ENCODE peak calls at places on chromosome 19, in seven cellular contexts. One of them, this sample, is unnamed.
A peak's percentile ranks its signal among the peaks of the same experiment; 100 is the strongest.

GRCh38 chr19:33174186-33174585 is 19.9 kb upstream of the LRP3 start:
- DNase-seq in ascending aorta: no peak
- DNase-seq in cardiac fibroblast: no peak
- DNase-seq in astrocyte of the spinal cord: no peak
- DNase-seq in SK-N-SH: no peak
- DNase-seq in esophagus squamous epithelium: no peak
- DNase-seq in endothelial cell: no peak
- DNase-seq in this sample: no peak

GRCh38 chr19:41748012-41748411 is 7.3 kb upstream of the CEACAM6 start:
- DNase-seq in ascending aorta: no peak
- DNase-seq in cardiac fibroblast: no peak
- DNase-seq in astrocyte of the spinal cord: no peak
- DNase-seq in SK-N-SH: no peak
- DNase-seq in esophagus squamous epithelium: no peak
- DNase-seq in endothelial cell: no peak
- DNase-seq in this sample: no peak

GRCh38 chr19:12574036-12574435 is 22.8 kb upstream of the ZNF564 start:
- DNase-seq in ascending aorta: no peak
- DNase-seq in cardiac fibroblast: no peak
- DNase-seq in astrocyte of the spinal cord: no peak
- DNase-seq in SK-N-SH: no peak
- DNase-seq in esophagus squamous epithelium: no peak
- DNase-seq in endothelial cell: no peak
- DNase-seq in this sample: no peak

GRCh38 chr19:48543121-48543710 is 8.8 kb upstream of the SULT2B1 start:
- DNase-seq in ascending aorta: no peak
- DNase-seq in cardiac fibroblast: peak; percentile 73
- DNase-seq in astrocyte of the spinal cord: peak; percentile 8
- DNase-seq in SK-N-SH: no peak
- DNase-seq in esophagus squamous epithelium: no peak
- DNase-seq in endothelial cell: no peak
- DNase-seq in this sample: peak; percentile 84

GRCh38 chr19:38617764-38618589 is at the start of gene MAP4K1:
- DNase-seq in ascending aorta: no peak
- DNase-seq in cardiac fibroblast: no peak
- DNase-seq in astrocyte of the spinal cord: no peak
- DNase-seq in SK-N-SH: no peak
- DNase-seq in esophagus squamous epithelium: peak; percentile 54
- DNase-seq in endothelial cell: no peak
- DNase-seq in this sample: peak; percentile 86

GRCh38 chr19:49114630-49115363 is 627 bp downstream of the LIN7B start:
- DNase-seq in ascending aorta: no peak
- DNase-seq in cardiac fibroblast: peak; percentile 39
- DNase-seq in astrocyte of the spinal cord: peak; percentile 57
- DNase-seq in SK-N-SH: peak; percentile 72
- DNase-seq in esophagus squamous epithelium: no peak
- DNase-seq in endothelial cell: peak; percentile 56
- DNase-seq in this sample: peak; percentile 90

GRCh38 chr19:6068711-6069110 is 41.6 kb downstream of the RFX2 start:
- DNase-seq in ascending aorta: no peak
- DNase-seq in cardiac fibroblast: no peak
- DNase-seq in astrocyte of the spinal cord: no peak
- DNase-seq in SK-N-SH: no peak
- DNase-seq in esophagus squamous epithelium: no peak
- DNase-seq in endothelial cell: no peak
- DNase-seq in this sample: peak; percentile 38

GRCh38 chr19:639251-640155 is at the start of gene FGF22:
- DNase-seq in ascending aorta: peak; percentile 72
- DNase-seq in cardiac fibroblast: peak; percentile 82
- DNase-seq in astrocyte of the spinal cord: peak; percentile 86
- DNase-seq in SK-N-SH: peak; percentile 100
- DNase-seq in esophagus squamous epithelium: peak; percentile 63
- DNase-seq in endothelial cell: peak; percentile 96
- DNase-seq in this sample: peak; percentile 97

GRCh38 chr19:39566064-39566463 is 26.1 kb upstream of the EID2 start:
- DNase-seq in ascending aorta: no peak
- DNase-seq in cardiac fibroblast: peak; percentile 6
- DNase-seq in astrocyte of the spinal cord: no peak
- DNase-seq in SK-N-SH: no peak
- DNase-seq in esophagus squamous epithelium: no peak
- DNase-seq in endothelial cell: no peak
- DNase-seq in this sample: no peak

GRCh38 chr19:9498183-9498902 is at the start of gene ZNF560:
- DNase-seq in ascending aorta: no peak
- DNase-seq in cardiac fibroblast: peak; percentile 67
- DNase-seq in astrocyte of the spinal cord: peak; percentile 15
- DNase-seq in SK-N-SH: peak; percentile 56
- DNase-seq in esophagus squamous epithelium: no peak
- DNase-seq in endothelial cell: no peak
- DNase-seq in this sample: no peak

GRCh38 chr19:28530406-28531035 is 682.4 kb downstream of the UQCRFS1 start:
- DNase-seq in ascending aorta: no peak
- DNase-seq in cardiac fibroblast: no peak
- DNase-seq in astrocyte of the spinal cord: no peak
- DNase-seq in SK-N-SH: no peak
- DNase-seq in esophagus squamous epithelium: no peak
- DNase-seq in endothelial cell: no peak
- DNase-seq in this sample: no peak

GRCh38 chr19:2154587-2155075 is 3.3 kb upstream of the AP3D1 start:
- DNase-seq in ascending aorta: no peak
- DNase-seq in cardiac fibroblast: peak; percentile 48
- DNase-seq in astrocyte of the spinal cord: peak; percentile 21
- DNase-seq in SK-N-SH: no peak
- DNase-seq in esophagus squamous epithelium: no peak
- DNase-seq in endothelial cell: no peak
- DNase-seq in this sample: no peak

GRCh38 chr19:51036519-51036918 is 1.7 kb upstream of the KLK12 start:
- DNase-seq in ascending aorta: no peak
- DNase-seq in cardiac fibroblast: no peak
- DNase-seq in astrocyte of the spinal cord: no peak
- DNase-seq in SK-N-SH: no peak
- DNase-seq in esophagus squamous epithelium: no peak
- DNase-seq in endothelial cell: no peak
- DNase-seq in this sample: no peak

GRCh38 chr19:13946414-13946813 is 5.9 kb upstream of the DCAF15 start:
- DNase-seq in ascending aorta: no peak
- DNase-seq in cardiac fibroblast: no peak
- DNase-seq in astrocyte of the spinal cord: no peak
- DNase-seq in SK-N-SH: no peak
- DNase-seq in esophagus squamous epithelium: no peak
- DNase-seq in endothelial cell: no peak
- DNase-seq in this sample: no peak

GRCh38 chr19:47436712-47437401 is 17.5 kb upstream of the MEIS3 start:
- DNase-seq in ascending aorta: no peak
- DNase-seq in cardiac fibroblast: peak; percentile 72
- DNase-seq in astrocyte of the spinal cord: peak; percentile 46
- DNase-seq in SK-N-SH: peak; percentile 86
- DNase-seq in esophagus squamous epithelium: no peak
- DNase-seq in endothelial cell: peak; percentile 86
- DNase-seq in this sample: peak; percentile 87

GRCh38 chr19:30085394-30085793 is 143.4 kb downstream of the URI1 start:
- DNase-seq in ascending aorta: no peak
- DNase-seq in cardiac fibroblast: no peak
- DNase-seq in astrocyte of the spinal cord: no peak
- DNase-seq in SK-N-SH: peak; percentile 67
- DNase-seq in esophagus squamous epithelium: no peak
- DNase-seq in endothelial cell: peak; percentile 15
- DNase-seq in this sample: peak; percentile 61
- TF ChIP-seq CTCF in ascending aorta: no peak
- TF ChIP-seq CTCF in cardiac fibroblast: no peak
- TF ChIP-seq CTCF in astrocyte of the spinal cord: no peak
- TF ChIP-seq CTCF in SK-N-SH: no peak
- TF ChIP-seq CTCF in esophagus squamous epithelium: no peak
- TF ChIP-seq CTCF in endothelial cell: no peak
- TF ChIP-seq CTCF in this sample: no peak

DNA sequence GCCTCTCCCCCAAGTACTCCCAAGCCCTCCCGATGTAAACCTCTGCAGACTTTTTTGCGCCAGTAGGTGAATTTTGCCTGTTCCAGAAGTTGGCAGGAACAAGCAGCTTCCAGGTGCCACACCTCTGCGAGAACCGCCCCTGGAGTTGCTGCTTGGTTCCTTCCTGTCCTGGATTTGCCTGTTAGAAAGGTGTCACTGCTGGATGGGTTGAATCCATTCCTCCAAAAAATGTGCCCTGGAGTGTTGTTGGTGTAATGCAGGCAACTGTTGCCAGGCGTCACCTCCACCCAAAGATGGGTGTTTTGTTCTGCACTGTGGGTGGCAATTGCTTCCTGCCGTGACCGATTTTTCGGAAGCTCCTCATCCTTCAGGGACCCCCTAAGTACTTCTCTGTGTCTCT is 5.7 kb downstream of the PGPEP1 start:
- DNase-seq in ascending aorta: no peak
- DNase-seq in cardiac fibroblast: no peak
- DNase-seq in astrocyte of the spinal cord: no peak
- DNase-seq in SK-N-SH: no peak
- DNase-seq in esophagus squamous epithelium: no peak
- DNase-seq in endothelial cell: no peak
- DNase-seq in this sample: no peak
- TF ChIP-seq CTCF in ascending aorta: no peak
- TF ChIP-seq CTCF in cardiac fibroblast: no peak
- TF ChIP-seq CTCF in astrocyte of the spinal cord: no peak
- TF ChIP-seq CTCF in SK-N-SH: no peak
- TF ChIP-seq CTCF in esophagus squamous epithelium: peak; percentile 22
- TF ChIP-seq CTCF in endothelial cell: no peak
- TF ChIP-seq CTCF in this sample: no peak

DNA sequence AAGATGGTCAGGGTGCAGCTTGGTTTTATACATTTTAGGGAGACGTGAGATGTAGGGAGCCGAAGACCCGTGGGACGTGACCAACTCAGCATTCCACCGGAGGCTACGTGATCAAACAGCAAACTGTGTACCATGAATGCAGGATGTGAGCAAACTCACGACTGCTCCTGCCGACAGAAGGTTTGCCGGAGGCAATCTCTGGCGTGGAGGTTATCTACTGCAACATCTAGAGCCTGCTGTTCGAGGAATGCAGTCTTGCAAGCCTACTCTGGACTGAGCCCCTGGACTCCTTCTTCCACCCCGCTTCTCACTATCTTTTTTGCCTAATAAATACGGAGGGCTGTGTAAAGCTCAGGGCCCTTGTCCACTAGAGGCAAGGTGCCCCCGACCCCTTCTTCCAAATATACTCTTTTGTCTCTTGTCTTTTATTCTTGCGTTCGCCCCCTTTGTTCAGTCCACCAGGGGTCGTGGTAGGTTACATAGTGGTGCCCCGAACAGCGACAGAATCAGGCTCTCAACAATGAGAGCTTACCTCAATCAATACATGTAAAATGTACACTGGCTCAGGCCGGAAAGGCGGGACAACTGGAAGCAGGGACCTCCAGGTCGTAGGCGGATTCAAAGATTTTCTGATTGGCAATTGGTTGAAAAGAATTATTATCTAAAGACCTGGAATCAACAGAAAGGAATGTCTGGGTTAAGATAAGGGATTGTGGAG is 8.9 kb upstream of the OR1I1 start:
- DNase-seq in ascending aorta: no peak
- DNase-seq in cardiac fibroblast: peak; percentile 2
- DNase-seq in astrocyte of the spinal cord: no peak
- DNase-seq in SK-N-SH: no peak
- DNase-seq in esophagus squamous epithelium: no peak
- DNase-seq in endothelial cell: peak; percentile 7
- DNase-seq in this sample: no peak
- TF ChIP-seq CTCF in ascending aorta: no peak
- TF ChIP-seq CTCF in cardiac fibroblast: no peak
- TF ChIP-seq CTCF in astrocyte of the spinal cord: no peak
- TF ChIP-seq CTCF in SK-N-SH: peak; percentile 34
- TF ChIP-seq CTCF in esophagus squamous epithelium: no peak
- TF ChIP-seq CTCF in endothelial cell: no peak
- TF ChIP-seq CTCF in this sample: no peak

GRCh38 chr19:55677572-55678028 is 2.6 kb downstream of the EPN1 start:
- DNase-seq in ascending aorta: no peak
- DNase-seq in cardiac fibroblast: no peak
- DNase-seq in astrocyte of the spinal cord: no peak
- DNase-seq in SK-N-SH: no peak
- DNase-seq in esophagus squamous epithelium: no peak
- DNase-seq in endothelial cell: peak; percentile 45
- DNase-seq in this sample: peak; percentile 53

GRCh38 chr19:55675661-55676354 is 782 bp downstream of the EPN1 start:
- DNase-seq in ascending aorta: no peak
- DNase-seq in cardiac fibroblast: no peak
- DNase-seq in astrocyte of the spinal cord: no peak
- DNase-seq in SK-N-SH: no peak
- DNase-seq in esophagus squamous epithelium: no peak
- DNase-seq in endothelial cell: no peak
- DNase-seq in this sample: no peak

GRCh38 chr19:55676889-55677505 is 2.0 kb downstream of the EPN1 start:
- DNase-seq in ascending aorta: no peak
- DNase-seq in cardiac fibroblast: no peak
- DNase-seq in astrocyte of the spinal cord: no peak
- DNase-seq in SK-N-SH: no peak
- DNase-seq in esophagus squamous epithelium: no peak
- DNase-seq in endothelial cell: no peak
- DNase-seq in this sample: peak; percentile 25

GRCh38 chr19:55674841-55675660 is at the start of gene EPN1:
- DNase-seq in ascending aorta: peak; percentile 77
- DNase-seq in cardiac fibroblast: peak; percentile 96
- DNase-seq in astrocyte of the spinal cord: peak; percentile 97
- DNase-seq in SK-N-SH: peak; percentile 99
- DNase-seq in esophagus squamous epithelium: peak; percentile 79
- DNase-seq in endothelial cell: peak; percentile 92
- DNase-seq in this sample: peak; percentile 99

DNA sequence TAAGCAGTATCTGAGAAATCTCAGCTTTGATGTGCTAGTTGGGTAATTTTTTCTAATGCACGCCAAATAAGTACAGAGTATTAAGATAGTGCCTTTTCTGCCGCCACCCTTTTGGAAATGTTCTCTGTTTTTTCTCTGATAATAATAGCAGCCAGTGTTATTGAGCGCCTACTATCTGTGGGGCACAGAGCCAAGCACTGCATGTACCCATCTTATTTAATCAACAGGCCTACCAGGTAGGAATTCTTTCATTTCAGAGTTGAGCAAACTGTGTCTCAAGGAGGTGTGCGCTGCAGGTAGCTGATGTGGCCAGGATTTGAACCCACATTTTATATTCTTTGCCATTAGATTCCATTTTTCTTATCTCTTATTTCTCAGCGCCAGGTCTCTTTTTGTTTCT is 1.4 kb downstream of the EPN1 start:
- DNase-seq in ascending aorta: no peak
- DNase-seq in cardiac fibroblast: peak; percentile 32
- DNase-seq in astrocyte of the spinal cord: no peak
- DNase-seq in SK-N-SH: no peak
- DNase-seq in esophagus squamous epithelium: no peak
- DNase-seq in endothelial cell: no peak
- DNase-seq in this sample: no peak
- TF ChIP-seq CTCF in ascending aorta: no peak
- TF ChIP-seq CTCF in cardiac fibroblast: peak; percentile 23
- TF ChIP-seq CTCF in astrocyte of the spinal cord: no peak
- TF ChIP-seq CTCF in SK-N-SH: peak; percentile 29
- TF ChIP-seq CTCF in esophagus squamous epithelium: no peak
- TF ChIP-seq CTCF in endothelial cell: no peak
- TF ChIP-seq CTCF in this sample: no peak

This sample was measured in kidney.